ENCODE peak calls at places on chromosomes 16 and 17, in seven cellular contexts. A is HAP-1, J is OCI-LY7, U is fibroblast of villous mesenchyme, B is A673, S is tibial artery, H is left lung. G is an unnamed sample.

GRCh38 chr17:65530985-65531507 is 30.4 kb downstream of the AXIN2 start:
- DNase-seq in U (peak), S (no peak), J (no peak), B (no peak), A (peak), H (no peak), G (no peak)

GRCh38 chr16:6964679-6965078 is 368.0 kb upstream of the RBFOX1 start:
- DNase-seq in J (no peak), U (no peak), B (no peak), S (no peak), H (no peak), A (no peak), G (no peak)

GRCh38 chr17:42249681-42250446 is 26.3 kb downstream of the STAT5B start:
- DNase-seq in S (no peak), H (no peak), J (no peak), U (no peak), A (no peak), B (no peak), G (peak)

GRCh38 chr17:15931394-15931793 is 13.5 kb upstream of the ADORA2B start:
- DNase-seq in A (no peak), S (no peak), H (no peak), B (no peak), J (no peak), U (no peak), G (no peak)

GRCh38 chr17:57823469-57824401 is 26.1 kb downstream of the MRPS23 start:
- DNase-seq in B (no peak), A (no peak), U (peak), S (no peak), H (no peak), J (no peak), G (no peak)

GRCh38 chr16:9521749-9522370 is 430.4 kb downstream of the HAPSTR1 start:
- DNase-seq in U (no peak), H (no peak), S (no peak), B (peak), A (no peak), J (no peak), G (no peak)

GRCh38 chr17:21061158-21061835 is 18.5 kb upstream of the USP22 start:
- DNase-seq in H (no peak), J (peak), S (no peak), U (no peak), A (no peak), B (no peak), G (no peak)

GRCh38 chr16:50610331-50611262 is 62.4 kb downstream of the NKD1 start:
- DNase-seq in U (no peak), H (no peak), J (no peak), B (no peak), A (peak), S (no peak), G (no peak)

GRCh38 chr16:74297296-74297665 is 667 bp downstream of the PSMD7 start:
- DNase-seq in A (peak), J (peak), B (peak), U (peak), S (no peak), H (no peak), G (no peak)

GRCh38 chr17:53571342-53571741 is 251.4 kb upstream of the KIF2B start:
- DNase-seq in B (no peak), S (no peak), J (no peak), U (no peak), A (no peak), H (no peak), G (no peak)

GRCh38 chr16:83205896-83206295 is 579.1 kb downstream of the CDH13 start:
- DNase-seq in S (no peak), U (no peak), A (no peak), J (no peak), B (no peak), H (no peak), G (no peak)

GRCh38 chr17:44218344-44219125 is 940 bp downstream of the UBTF start:
- DNase-seq in A (peak), J (peak), S (peak), B (peak), U (peak), H (peak), G (peak)

GRCh38 chr16:67101301-67101675 is 8.5 kb upstream of the PHAF1 start:
- DNase-seq in A (no peak), J (no peak), S (no peak), B (no peak), H (no peak), U (peak), G (no peak)

GRCh38 chr17:49752508-49752907 is 11.4 kb downstream of the FAM117A start:
- DNase-seq in U (no peak), B (no peak), J (no peak), H (no peak), S (no peak), A (no peak), G (no peak)

GRCh38 chr16:6031102-6031501 is 933.5 kb upstream of the EEF2KMT start:
- DNase-seq in B (no peak), J (no peak), H (no peak), U (no peak), A (no peak), S (no peak), G (no peak)

GRCh38 chr17:47905221-47905733 is 9.2 kb downstream of the SP2 start:
- DNase-seq in H (peak), B (no peak), U (peak), A (no peak), J (no peak), S (peak), G (no peak)

GRCh38 chr17:61420128-61420527 is 20.5 kb downstream of the TBX2 start:
- DNase-seq in J (no peak), B (no peak), U (no peak), A (no peak), H (no peak), S (no peak), G (no peak)

GRCh38 chr16:50593410-50594139 is 45.4 kb downstream of the NKD1 start:
- DNase-seq in J (no peak), A (peak), B (peak), S (no peak), U (peak), H (no peak), G (no peak)

GRCh38 chr17:47653442-47653841 is 3.7 kb downstream of the KPNB1 start:
- DNase-seq in S (no peak), B (no peak), J (no peak), H (no peak), U (no peak), A (no peak), G (no peak)

GRCh38 chr16:88731699-88732098 is 25.4 kb downstream of the CTU2 start:
- DNase-seq in A (no peak), U (no peak), B (no peak), S (no peak), H (no peak), J (no peak), G (no peak)

GRCh38 chr16:59249049-59249448 is 514.9 kb upstream of the GOT2 start:
- DNase-seq in S (no peak), A (no peak), J (no peak), H (no peak), U (no peak), B (no peak), G (no peak)

GRCh38 chr16:17499223-17499902 is 28.6 kb upstream of the XYLT1 start:
- DNase-seq in B (no peak), A (no peak), J (no peak), S (no peak), H (no peak), U (no peak), G (no peak)

GRCh38 chr17:60598001-60598736 is 1.8 kb upstream of the PPM1D start:
- DNase-seq in H (no peak), A (no peak), S (no peak), J (no peak), U (peak), B (no peak), G (no peak)

GRCh38 chr17:74118504-74118903 is 85.0 kb upstream of the RPL38 start:
- DNase-seq in S (no peak), U (no peak), J (no peak), B (no peak), A (no peak), H (no peak), G (no peak)

GRCh38 chr16:3413730-3414379 is 12.8 kb downstream of the ZNF174 start:
- DNase-seq in H (no peak), A (no peak), B (no peak), U (no peak), J (no peak), S (no peak), G (no peak)

GRCh38 chr16:31073823-31074072 is 292 bp downstream of the ZNF668 start:
- DNase-seq in U (no peak), S (no peak), J (no peak), H (no peak), B (no peak), A (no peak), G (no peak)

GRCh38 chr16:3950343-3951193 is 70.1 kb upstream of the CREBBP start:
- DNase-seq in S (peak), J (no peak), A (no peak), B (peak), H (peak), U (peak), G (no peak)

GRCh38 chr16:24819462-24820040 is 26.2 kb upstream of the SLC5A11 start:
- DNase-seq in A (no peak), H (no peak), U (peak), B (no peak), S (no peak), J (no peak), G (no peak)

GRCh38 chr17:73030995-73031394 is 61.5 kb downstream of the SLC39A11 start:
- DNase-seq in J (no peak), S (no peak), A (no peak), U (no peak), B (no peak), H (no peak), G (no peak)

GRCh38 chr17:80138856-80139426 is 8.0 kb downstream of the EIF4A3 start:
- DNase-seq in A (no peak), J (no peak), S (no peak), B (no peak), H (no peak), U (no peak), G (no peak)

GRCh38 chr16:30888856-30889499 is 4.9 kb downstream of the BCL7C start:
- DNase-seq in J (no peak), H (no peak), S (no peak), U (no peak), B (no peak), A (no peak), G (no peak)

GRCh38 chr17:30816165-30816564 is 8.3 kb downstream of the CRLF3 start:
- DNase-seq in U (no peak), A (no peak), B (no peak), J (no peak), H (no peak), S (no peak), G (no peak)

GRCh38 chr16:65153365-65154105 is 31.7 kb upstream of the CDH11 start:
- DNase-seq in U (no peak), A (no peak), B (peak), S (no peak), H (no peak), J (no peak), G (no peak)

GRCh38 chr17:14741516-14741915 is 440.6 kb downstream of the HS3ST3B1 start:
- DNase-seq in J (no peak), U (no peak), A (no peak), S (no peak), H (no peak), B (no peak), G (no peak)

GRCh38 chr17:62869885-62870580 is 61.9 kb upstream of the MARCHF10 start:
- DNase-seq in S (no peak), J (no peak), B (peak), H (no peak), U (peak), A (peak), G (no peak)

GRCh38 chr17:27552467-27552779 is 78.6 kb upstream of the LGALS9 start:
- DNase-seq in J (no peak), S (no peak), H (no peak), U (peak), B (no peak), A (no peak), G (no peak)

GRCh38 chr17:14310584-14310983 is 9.7 kb downstream of the HS3ST3B1 start:
- DNase-seq in J (no peak), A (no peak), S (no peak), U (no peak), B (no peak), H (no peak), G (no peak)

DNA sequence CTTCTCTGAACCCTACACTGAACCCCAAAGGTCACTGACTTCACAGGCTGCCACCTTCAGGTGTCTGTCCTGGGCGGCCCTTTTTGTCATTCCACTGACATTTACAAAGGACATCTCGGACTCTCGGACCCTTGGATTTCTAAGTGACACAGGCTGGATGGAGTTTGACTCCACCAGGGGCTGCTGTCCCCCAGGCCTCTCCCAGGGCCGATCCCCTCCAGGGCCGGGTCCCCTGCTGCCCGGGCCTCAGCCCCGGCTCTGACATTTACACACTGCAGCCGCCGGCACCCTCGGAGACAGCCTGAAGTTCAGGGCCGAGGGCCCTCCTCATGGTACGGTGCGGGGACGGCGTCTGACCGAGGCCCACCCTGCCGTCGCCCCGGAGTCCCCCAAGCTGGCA is 24.1 kb downstream of the CACNA1H start:
- DNase-seq in S (no peak), B (no peak), A (no peak), H (no peak), J (no peak), U (no peak), G (no peak)
- H3K4me3 ChIP-seq in S (no peak), B (no peak), A (no peak), H (no peak), J (no peak), U (no peak), G (no peak)

GRCh38 chr16:11408261-11408660 is 63.0 kb downstream of the RMI2 start:
- DNase-seq in B (no peak), J (no peak), A (no peak), U (no peak), S (no peak), H (no peak), G (no peak)

GRCh38 chr16:11411059-11411550 is 65.8 kb downstream of the RMI2 start:
- DNase-seq in U (no peak), A (no peak), H (no peak), S (no peak), B (peak), J (no peak), G (no peak)

GRCh38 chr16:11410382-11411058 is 65.3 kb downstream of the RMI2 start:
- DNase-seq in S (peak), A (no peak), J (no peak), U (no peak), B (peak), H (peak), G (no peak)

GRCh38 chr16:11407047-11407982 is 62.1 kb downstream of the RMI2 start:
- DNase-seq in J (peak), U (peak), A (peak), H (peak), B (peak), S (peak), G (peak)

DNA sequence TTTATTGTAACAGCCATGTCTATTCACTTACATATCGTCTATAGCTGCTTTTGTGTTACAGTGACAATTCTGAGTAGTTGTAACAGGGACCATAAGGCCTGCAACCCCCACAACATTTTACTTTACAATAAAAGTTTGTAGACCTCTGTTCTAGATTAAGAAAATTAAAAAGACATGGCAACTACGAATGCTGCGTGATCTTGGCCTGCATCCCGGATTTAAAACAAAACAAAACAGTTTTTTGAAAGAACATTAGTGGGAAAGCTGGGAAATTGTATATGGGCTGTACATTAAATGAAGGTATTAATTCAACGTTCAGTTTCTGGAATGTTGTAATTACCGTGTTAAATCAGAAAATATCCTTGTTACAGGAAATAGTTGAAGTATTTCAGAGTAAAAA is 64.1 kb downstream of the RMI2 start:
- DNase-seq in U (peak), H (no peak), J (no peak), S (no peak), A (no peak), B (peak), G (no peak)
- H3K4me3 ChIP-seq in U (no peak), H (no peak), J (no peak), S (no peak), A (no peak), B (no peak), G (no peak)

GRCh38 chr17:3866269-3866668 is 20.2 kb upstream of the NCBP3 start:
- DNase-seq in S (no peak), H (no peak), A (no peak), B (no peak), J (no peak), U (no peak), G (no peak)

GRCh38 chr17:3867606-3868005 is 21.6 kb upstream of the NCBP3 start:
- DNase-seq in B (no peak), H (no peak), J (no peak), S (no peak), A (no peak), U (no peak), G (no peak)

GRCh38 chr17:3865166-3865565 is 19.1 kb upstream of the NCBP3 start:
- DNase-seq in U (no peak), S (no peak), A (no peak), H (peak), B (no peak), J (no peak), G (no peak)

GRCh38 chr17:3864534-3864933 is 18.5 kb upstream of the NCBP3 start:
- DNase-seq in U (no peak), S (no peak), J (no peak), H (no peak), A (no peak), B (no peak), G (no peak)

GRCh38 chr17:3867106-3867505 is 21.1 kb upstream of the NCBP3 start:
- DNase-seq in J (no peak), S (no peak), H (no peak), A (no peak), B (no peak), U (no peak), G (no peak)
- H3K4me3 ChIP-seq in J (no peak), S (no peak), H (no peak), A (no peak), B (no peak), U (no peak), G (no peak)

DNA sequence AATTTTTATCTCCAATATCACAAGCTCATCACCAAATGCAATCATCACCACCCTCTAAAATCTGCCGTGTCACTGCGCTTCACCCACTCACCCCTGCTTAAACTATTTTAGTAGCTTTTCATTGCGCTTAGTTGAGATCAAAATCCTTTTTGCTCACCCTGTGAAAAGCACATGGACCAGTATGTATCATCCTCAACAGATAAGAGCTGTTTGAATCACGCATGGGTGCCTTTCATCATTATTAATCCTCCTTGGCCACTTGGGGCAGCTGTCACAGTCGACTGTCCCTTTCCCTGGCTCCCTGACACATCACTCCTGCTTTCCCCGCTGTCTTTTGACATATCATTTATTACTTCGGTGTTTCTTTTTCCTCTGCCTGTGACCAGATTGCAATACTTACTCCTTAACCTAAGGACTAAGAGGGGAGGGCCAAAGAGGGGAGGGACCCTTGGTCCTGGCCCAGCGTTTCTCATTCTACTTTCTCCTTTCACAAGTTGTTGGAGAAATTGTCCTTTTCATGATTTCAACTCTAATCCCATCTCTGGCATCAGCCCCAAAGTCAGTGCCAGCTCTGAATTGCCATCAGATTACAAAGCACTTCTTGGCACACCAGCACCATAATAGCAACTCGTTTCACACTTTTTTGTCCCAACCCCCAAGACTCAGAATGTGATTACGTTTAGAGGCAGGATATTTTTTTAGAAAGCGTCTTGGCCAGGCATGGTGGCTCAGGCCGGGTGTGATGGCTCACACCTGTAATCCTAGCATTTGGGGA is 8.6 kb upstream of the KDM6B start:
- DNase-seq in B (peak), U (no peak), J (no peak), H (no peak), A (no peak), S (no peak), G (no peak)
- H3K4me3 ChIP-seq in B (no peak), U (no peak), J (no peak), H (no peak), A (no peak), S (no peak), G (no peak)

GRCh38 chr16:48426244-48427135 is 41.3 kb upstream of the SIAH1 start:
- DNase-seq in H (no peak), B (no peak), A (no peak), U (no peak), S (no peak), J (peak), G (no peak)
- H3K4me3 ChIP-seq in H (no peak), B (no peak), A (no peak), U (no peak), S (no peak), J (peak), G (no peak)